ENCODE peak calls at places on chromosomes 4 and X, in four cellular contexts. W is mucosa of descending colon; L is uterus; D is CD8-positive, alpha-beta T cell. C is an unnamed sample.
A peak's percentile ranks its signal among the peaks of the same experiment; 100 is the strongest.

GRCh38 chrX:48617542-48618340 is 20.4 kb downstream of the WDR13 start:
- DNase-seq in W (no peak), L (no peak), D (no peak), C (no peak)

GRCh38 chr4:172169871-172170270 is 356.7 kb downstream of the GALNTL6 start:
- DNase-seq in W (no peak), L (no peak), D (no peak), C (no peak)

GRCh38 chrX:152907084-152907651 is 9.3 kb downstream of the ZNF185 start:
- DNase-seq in W (peak; percentile 37), L (peak; percentile 55), D (no peak), C (no peak)

GRCh38 chr4:58953575-58953974 is 1843.4 kb upstream of the IGFBP7 start:
- DNase-seq in W (no peak), L (no peak), D (no peak), C (no peak)

GRCh38 chr4:184100297-184100885 is 117.3 kb downstream of the ENPP6 start:
- DNase-seq in W (peak; percentile 56), L (no peak), D (peak; percentile 53), C (peak; percentile 60)

GRCh38 chrX:41351923-41352322 is 18.0 kb downstream of the DDX3X start:
- DNase-seq in W (no peak), L (no peak), D (no peak), C (no peak)

GRCh38 chr4:96228463-96228862 is 388.6 kb downstream of the PDHA2 start:
- DNase-seq in W (no peak), L (no peak), D (no peak), C (no peak)

GRCh38 chr4:158211288-158211687 is 1.0 kb downstream of the TMEM144 start:
- DNase-seq in W (peak; percentile 33), L (no peak), D (no peak), C (peak; percentile 50)

DNA sequence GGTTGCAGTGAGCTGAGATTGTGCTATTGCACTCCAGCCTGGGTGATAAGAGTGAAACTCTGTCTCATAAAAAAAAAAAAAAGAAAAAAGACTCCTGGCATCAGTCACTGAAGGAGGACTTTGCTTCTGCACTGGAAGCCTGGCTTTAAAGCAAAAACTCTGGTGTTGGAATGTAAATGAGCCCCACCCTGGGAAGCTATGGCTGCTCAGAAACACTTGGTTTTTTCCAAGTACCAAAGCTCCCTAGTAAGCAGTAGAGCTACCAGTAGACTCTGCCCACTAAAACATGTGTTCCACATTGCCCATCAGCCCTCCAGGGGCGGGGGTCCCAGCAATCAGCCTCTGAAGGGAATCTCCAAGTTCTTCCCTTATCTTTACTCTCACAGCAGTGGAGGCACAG is 154.4 kb downstream of the SHROOM3 start:
- DNase-seq in W (no peak), L (no peak), D (no peak), C (peak; percentile 68)
- H3K4me1 ChIP-seq in W (peaks cover 38% of the 10 kb centered on the region), L (no peaks in the 10 kb centered on the region), D (no peaks in the 10 kb centered on the region), C (peaks cover 3% of the 10 kb centered on the region)

GRCh38 chr4:2818351-2818939 is 25.2 kb upstream of the ADD1 start:
- DNase-seq in W (peak; percentile 65), L (no peak), D (no peak), C (no peak)
- H3K4me1 ChIP-seq in W (peaks cover 8% of the 10 kb centered on the region), L (no peaks in the 10 kb centered on the region), D (peaks cover 55% of the 10 kb centered on the region), C (peaks cover 5% of the 10 kb centered on the region)

DNA sequence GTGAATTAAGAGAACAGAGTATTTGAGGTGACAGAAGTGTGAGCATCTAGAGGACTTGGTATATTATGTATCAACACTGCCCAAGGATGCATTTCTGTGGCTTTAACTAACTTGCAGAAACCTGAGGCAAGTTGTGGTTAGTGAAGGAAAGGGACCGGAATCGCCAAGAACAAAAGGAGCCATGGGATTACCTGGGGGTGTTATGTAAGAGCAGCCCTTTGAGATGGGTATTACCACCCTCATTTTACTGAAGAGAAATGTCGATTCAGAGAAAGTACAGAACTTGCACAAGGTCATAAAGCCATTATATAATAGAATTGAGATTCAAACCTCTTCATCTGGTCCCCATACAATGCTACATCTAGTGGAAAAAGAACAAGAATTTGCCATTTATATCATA is 14.3 kb downstream of the TENM3 start:
- DNase-seq in W (no peak), L (no peak), D (no peak), C (no peak)
- H3K4me1 ChIP-seq in W (no peaks in the 10 kb centered on the region), L (no peaks in the 10 kb centered on the region), D (no peaks in the 10 kb centered on the region), C (no peaks in the 10 kb centered on the region)

GRCh38 chr4:6914448-6914847 is 4.8 kb downstream of the TBC1D14 start:
- DNase-seq in W (peak; percentile 43), L (no peak), D (no peak), C (no peak)

GRCh38 chr4:6915041-6916005 is 5.7 kb downstream of the TBC1D14 start:
- DNase-seq in W (peak; percentile 44), L (no peak), D (no peak), C (no peak)

GRCh38 chr4:6910960-6911874 is 1.6 kb downstream of the TBC1D14 start:
- DNase-seq in W (peak; percentile 45), L (no peak), D (no peak), C (no peak)

GRCh38 chr4:6912412-6912811 is 2.8 kb downstream of the TBC1D14 start:
- DNase-seq in W (peak; percentile 36), L (no peak), D (no peak), C (no peak)

GRCh38 chr4:6913350-6913749 is 3.7 kb downstream of the TBC1D14 start:
- DNase-seq in W (no peak), L (no peak), D (no peak), C (no peak)
- H3K4me1 ChIP-seq in W (peaks cover 52% of the 10 kb centered on the region), L (peaks cover under 1% of the 10 kb centered on the region), D (peaks cover 61% of the 10 kb centered on the region), C (peaks cover 27% of the 10 kb centered on the region)

GRCh38 chr4:146978641-146979040 is 33.0 kb upstream of the TTC29 start:
- DNase-seq in W (no peak), L (no peak), D (no peak), C (no peak)
- H3K4me1 ChIP-seq in W (no peaks in the 10 kb centered on the region), L (no peaks in the 10 kb centered on the region), D (no peaks in the 10 kb centered on the region), C (no peaks in the 10 kb centered on the region)

GRCh38 chrX:32448945-32449344 is 762.4 kb downstream of the DMD start:
- DNase-seq in W (no peak), L (no peak), D (no peak), C (no peak)

GRCh38 chrX:32451954-32452518 is 759.3 kb downstream of the DMD start:
- DNase-seq in W (no peak), L (no peak), D (no peak), C (no peak)

GRCh38 chrX:32447640-32448039 is 763.7 kb downstream of the DMD start:
- DNase-seq in W (no peak), L (no peak), D (no peak), C (no peak)

GRCh38 chrX:32443841-32444240 is 767.5 kb downstream of the DMD start:
- DNase-seq in W (no peak), L (no peak), D (no peak), C (no peak)

DNA sequence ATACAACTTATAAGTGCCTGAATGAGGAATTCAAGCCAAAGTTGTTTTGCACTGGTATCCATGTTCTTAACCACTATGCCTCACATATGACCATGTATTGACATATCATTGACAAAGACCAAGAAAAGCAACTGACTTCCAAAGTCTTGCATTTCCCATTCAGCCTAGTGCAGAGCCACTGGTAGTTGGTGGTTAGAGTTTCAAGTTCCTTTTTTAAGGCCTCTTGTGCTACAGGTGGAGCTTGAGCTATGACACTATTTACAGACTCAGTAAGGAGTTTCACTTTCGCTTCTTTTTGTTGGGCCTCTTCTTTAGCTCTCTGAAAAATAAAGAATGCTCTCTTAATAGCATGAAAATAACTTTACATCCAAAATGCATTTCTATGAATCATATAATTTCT is 763.0 kb downstream of the DMD start:
- DNase-seq in W (no peak), L (no peak), D (no peak), C (no peak)
- H3K4me1 ChIP-seq in W (no peaks in the 10 kb centered on the region), L (no peaks in the 10 kb centered on the region), D (no peaks in the 10 kb centered on the region), C (no peaks in the 10 kb centered on the region)

GRCh38 chrX:130093271-130093670 is 17.0 kb downstream of the ELF4 start:
- DNase-seq in W (no peak), L (no peak), D (no peak), C (no peak)

GRCh38 chrX:130098202-130098552 is 12.1 kb downstream of the ELF4 start:
- DNase-seq in W (no peak), L (no peak), D (no peak), C (no peak)

GRCh38 chrX:130097507-130098201 is 12.6 kb downstream of the ELF4 start:
- DNase-seq in W (peak; percentile 84), L (no peak), D (no peak), C (peak; percentile 76)

GRCh38 chrX:130094712-130095111 is 15.6 kb downstream of the ELF4 start:
- DNase-seq in W (peak; percentile 58), L (no peak), D (no peak), C (no peak)

GRCh38 chrX:130095249-130095648 is 15.0 kb downstream of the ELF4 start:
- DNase-seq in W (no peak), L (no peak), D (no peak), C (no peak)
- H3K4me1 ChIP-seq in W (peaks cover 19% of the 10 kb centered on the region), L (no peaks in the 10 kb centered on the region), D (peaks cover 69% of the 10 kb centered on the region), C (no peaks in the 10 kb centered on the region)